ENCODE peak calls at places on chromosomes 6 and 20, in six cellular contexts. R is stimulated activated CD4-positive, alpha-beta T cell treated with anti-CD3 and anti-CD28 coated beads, Interleukin-2, amount 100 ng/mL, for 24 hours; N is suprapubic skin; S is RWPE1; Z is nephron progenitor cell; T is T-helper 2 cell. F is an unnamed sample.
A peak's percentile ranks its signal among the peaks of the same experiment; 100 is the strongest.

GRCh38 chr6:73382462-73383113 is 12.0 kb upstream of the DDX43 start:
- DNase-seq in R (no peak), N (no peak), S (no peak), Z (no peak), T (no peak), F (no peak)

GRCh38 chr6:101722991-101723579 is 329.6 kb downstream of the GRIK2 start:
- DNase-seq in R (no peak), N (no peak), S (peak; percentile 49), Z (no peak), T (no peak), F (no peak)

GRCh38 chr20:1266167-1266973 is at the start of gene SNPH:
- DNase-seq in R (peak; percentile 74), N (peak; percentile 78), S (peak; percentile 75), Z (peak; percentile 72), T (peak; percentile 61), F (peak; percentile 68)

GRCh38 chr6:26030716-26031115 is 56.5 kb upstream of the HFE start:
- DNase-seq in R (no peak), N (no peak), S (no peak), Z (no peak), T (no peak), F (no peak)

GRCh38 chr20:11429889-11430580 is 487.7 kb upstream of the BTBD3 start:
- DNase-seq in R (no peak), N (no peak), S (no peak), Z (peak; percentile 5), T (no peak), F (no peak)

GRCh38 chr6:137216875-137217553 is 2.2 kb downstream of the IFNGR1 start:
- DNase-seq in R (no peak), N (no peak), S (peak; percentile 89), Z (no peak), T (no peak), F (no peak)

GRCh38 chr6:149403534-149403933 is 3.5 kb downstream of the SUMO4 start:
- DNase-seq in R (no peak), N (no peak), S (no peak), Z (no peak), T (no peak), F (no peak)

GRCh38 chr6:148179786-148180185 is 162.9 kb upstream of the SASH1 start:
- DNase-seq in R (peak; percentile 8), N (no peak), S (peak; percentile 15), Z (no peak), T (no peak), F (peak; percentile 30)

GRCh38 chr6:160306284-160306683 is 41.9 kb upstream of the SLC22A3 start:
- DNase-seq in R (no peak), N (no peak), S (no peak), Z (no peak), T (no peak), F (no peak)

GRCh38 chr6:164453835-164454234 is 855.6 kb downstream of the C6orf118 start:
- DNase-seq in R (no peak), N (no peak), S (no peak), Z (no peak), T (no peak), F (no peak)

GRCh38 chr6:40506956-40507355 is 80.2 kb downstream of the LRFN2 start:
- DNase-seq in R (no peak), N (no peak), S (no peak), Z (no peak), T (no peak), F (no peak)

GRCh38 chr6:160247457-160247883 is 11.2 kb downstream of the SLC22A2 start:
- DNase-seq in R (no peak), N (no peak), S (no peak), Z (no peak), T (no peak), F (no peak)

GRCh38 chr6:8758412-8758811 is 323.1 kb upstream of the SLC35B3 start:
- DNase-seq in R (no peak), N (no peak), S (no peak), Z (no peak), T (no peak), F (no peak)

GRCh38 chr6:16291739-16292138 is 53.4 kb downstream of the GMPR start:
- DNase-seq in R (no peak), N (no peak), S (no peak), Z (no peak), T (no peak), F (no peak)

GRCh38 chr20:2610941-2611720 is 41.3 kb upstream of the NOP56 start:
- DNase-seq in R (no peak), N (no peak), S (no peak), Z (no peak), T (no peak), F (no peak)

GRCh38 chr6:3139090-3139903 is 18.0 kb downstream of the TUBB2A start:
- DNase-seq in R (no peak), N (peak; percentile 79), S (peak; percentile 79), Z (no peak), T (no peak), F (peak; percentile 84)

GRCh38 chr6:159151266-159151855 is 17.8 kb upstream of the FNDC1 start:
- DNase-seq in R (peak; percentile 61), N (no peak), S (peak; percentile 56), Z (peak; percentile 65), T (no peak), F (peak; percentile 59)

GRCh38 chr6:170532867-170533488 is 20.1 kb downstream of the PSMB1 start:
- DNase-seq in R (no peak), N (no peak), S (no peak), Z (no peak), T (no peak), F (no peak)

GRCh38 chr6:41878246-41878645 is 16.9 kb downstream of the USP49 start:
- DNase-seq in R (no peak), N (no peak), S (no peak), Z (no peak), T (no peak), F (no peak)

GRCh38 chr6:144478487-144478886 is 193.4 kb downstream of the UTRN start:
- DNase-seq in R (no peak), N (no peak), S (no peak), Z (no peak), T (no peak), F (peak; percentile 17)

GRCh38 chr6:156775717-156776116 is 1.5 kb upstream of the ARID1B start:
- DNase-seq in R (no peak), N (no peak), S (no peak), Z (no peak), T (no peak), F (no peak)

GRCh38 chr6:90118581-90118980 is 178.1 kb downstream of the BACH2 start:
- DNase-seq in R (no peak), N (no peak), S (no peak), Z (no peak), T (no peak), F (no peak)

GRCh38 chr6:90285611-90286381 is 10.8 kb downstream of the BACH2 start:
- DNase-seq in R (peak; percentile 44), N (peak; percentile 81), S (peak; percentile 80), Z (peak; percentile 57), T (peak; percentile 47), F (peak; percentile 74)

GRCh38 chr20:35547319-35547718 is 5.4 kb downstream of the ERGIC3 start:
- DNase-seq in R (no peak), N (no peak), S (no peak), Z (no peak), T (no peak), F (no peak)

GRCh38 chr6:11785953-11786579 is 7.5 kb upstream of the ADTRP start:
- DNase-seq in R (peak; percentile 32), N (no peak), S (no peak), Z (no peak), T (peak; percentile 15), F (peak; percentile 38)

GRCh38 chr6:40550096-40550731 is 37.0 kb downstream of the LRFN2 start:
- DNase-seq in R (no peak), N (no peak), S (no peak), Z (peak; percentile 30), T (no peak), F (peak; percentile 62)

GRCh38 chr20:46898433-46898832 is 3.8 kb downstream of the EYA2 start:
- DNase-seq in R (no peak), N (no peak), S (no peak), Z (no peak), T (no peak), F (no peak)

GRCh38 chr6:66930559-66931290 is 1223.7 kb upstream of the EYS start:
- DNase-seq in R (no peak), N (no peak), S (peak; percentile 66), Z (no peak), T (no peak), F (no peak)

GRCh38 chr6:164763788-164764187 is 545.6 kb downstream of the C6orf118 start:
- DNase-seq in R (no peak), N (no peak), S (no peak), Z (no peak), T (no peak), F (no peak)

GRCh38 chr20:34491226-34491931 is 24.8 kb upstream of the DYNLRB1 start:
- DNase-seq in R (no peak), N (no peak), S (no peak), Z (no peak), T (no peak), F (no peak)

GRCh38 chr20:53381568-53382262 is 211.9 kb downstream of the ZNF217 start:
- DNase-seq in R (no peak), N (no peak), S (no peak), Z (no peak), T (no peak), F (no peak)

F was measured in body of pancreas.